ENCODE peak calls at places on chromosomes 13 and 19, in nine cellular contexts. One of them, this sample, is unnamed.

GRCh38 chr13:44969858-44970484 is 19.3 kb downstream of the NUFIP1 start:
- DNase-seq in AG04450: peak; percentile 34
- DNase-seq in PC-3: peak; percentile 70
- DNase-seq in breast epithelium: no peak
- DNase-seq in Peyer's patch: no peak
- DNase-seq in HCT116: peak; percentile 26
- DNase-seq in IMR-90: peak; percentile 71
- DNase-seq in CD4-positive, CD25-positive, alpha-beta regulatory T cell: no peak
- DNase-seq in CD8-positive, alpha-beta T cell: no peak
- DNase-seq in this sample: no peak

GRCh38 chr19:7883796-7884570 is 4.3 kb upstream of the LRRC8E start:
- DNase-seq in AG04450: no peak
- DNase-seq in PC-3: no peak
- DNase-seq in breast epithelium: no peak
- DNase-seq in Peyer's patch: no peak
- DNase-seq in HCT116: no peak
- DNase-seq in IMR-90: peak; percentile 33
- DNase-seq in CD4-positive, CD25-positive, alpha-beta regulatory T cell: no peak
- DNase-seq in CD8-positive, alpha-beta T cell: no peak
- DNase-seq in this sample: no peak

GRCh38 chr13:20412761-20413355 is 112.8 kb downstream of the CRYL1 start:
- DNase-seq in AG04450: peak; percentile 16
- DNase-seq in PC-3: peak; percentile 13
- DNase-seq in breast epithelium: no peak
- DNase-seq in Peyer's patch: no peak
- DNase-seq in HCT116: no peak
- DNase-seq in IMR-90: peak; percentile 71
- DNase-seq in CD4-positive, CD25-positive, alpha-beta regulatory T cell: no peak
- DNase-seq in CD8-positive, alpha-beta T cell: no peak
- DNase-seq in this sample: no peak

GRCh38 chr13:75871059-75871458 is 234.9 kb downstream of the LMO7 start:
- DNase-seq in AG04450: no peak
- DNase-seq in PC-3: no peak
- DNase-seq in breast epithelium: no peak
- DNase-seq in Peyer's patch: no peak
- DNase-seq in HCT116: no peak
- DNase-seq in IMR-90: no peak
- DNase-seq in CD4-positive, CD25-positive, alpha-beta regulatory T cell: no peak
- DNase-seq in CD8-positive, alpha-beta T cell: no peak
- DNase-seq in this sample: no peak

GRCh38 chr19:1177322-1178114 is 3.5 kb upstream of the SBNO2 start:
- DNase-seq in AG04450: peak; percentile 87
- DNase-seq in PC-3: peak; percentile 94
- DNase-seq in breast epithelium: no peak
- DNase-seq in Peyer's patch: no peak
- DNase-seq in HCT116: peak; percentile 61
- DNase-seq in IMR-90: peak; percentile 97
- DNase-seq in CD4-positive, CD25-positive, alpha-beta regulatory T cell: no peak
- DNase-seq in CD8-positive, alpha-beta T cell: no peak
- DNase-seq in this sample: peak; percentile 81

GRCh38 chr13:30334663-30335386 is 27.5 kb upstream of the KATNAL1 start:
- DNase-seq in AG04450: no peak
- DNase-seq in PC-3: peak; percentile 44
- DNase-seq in breast epithelium: no peak
- DNase-seq in Peyer's patch: no peak
- DNase-seq in HCT116: peak; percentile 59
- DNase-seq in IMR-90: peak; percentile 4
- DNase-seq in CD4-positive, CD25-positive, alpha-beta regulatory T cell: no peak
- DNase-seq in CD8-positive, alpha-beta T cell: peak; percentile 20
- DNase-seq in this sample: no peak

GRCh38 chr13:93522486-93522885 is 295.9 kb downstream of the GPC6 start:
- DNase-seq in AG04450: no peak
- DNase-seq in PC-3: no peak
- DNase-seq in breast epithelium: no peak
- DNase-seq in Peyer's patch: no peak
- DNase-seq in HCT116: no peak
- DNase-seq in IMR-90: peak; percentile 74
- DNase-seq in CD4-positive, CD25-positive, alpha-beta regulatory T cell: no peak
- DNase-seq in CD8-positive, alpha-beta T cell: no peak
- DNase-seq in this sample: no peak

GRCh38 chr13:73158851-73159250 is 100.0 kb downstream of the KLF5 start:
- DNase-seq in AG04450: peak; percentile 30
- DNase-seq in PC-3: peak; percentile 43
- DNase-seq in breast epithelium: no peak
- DNase-seq in Peyer's patch: no peak
- DNase-seq in HCT116: no peak
- DNase-seq in IMR-90: peak; percentile 75
- DNase-seq in CD4-positive, CD25-positive, alpha-beta regulatory T cell: no peak
- DNase-seq in CD8-positive, alpha-beta T cell: no peak
- DNase-seq in this sample: no peak

GRCh38 chr13:110444226-110444653 is 117.3 kb downstream of the RAB20 start:
- DNase-seq in AG04450: no peak
- DNase-seq in PC-3: peak; percentile 24
- DNase-seq in breast epithelium: no peak
- DNase-seq in Peyer's patch: no peak
- DNase-seq in HCT116: peak; percentile 8
- DNase-seq in IMR-90: peak; percentile 20
- DNase-seq in CD4-positive, CD25-positive, alpha-beta regulatory T cell: no peak
- DNase-seq in CD8-positive, alpha-beta T cell: no peak
- DNase-seq in this sample: peak; percentile 83

GRCh38 chr13:40665061-40665753 is 1.2 kb downstream of the FOXO1 start:
- DNase-seq in AG04450: no peak
- DNase-seq in PC-3: peak; percentile 26
- DNase-seq in breast epithelium: peak; percentile 34
- DNase-seq in Peyer's patch: peak; percentile 72
- DNase-seq in HCT116: no peak
- DNase-seq in IMR-90: no peak
- DNase-seq in CD4-positive, CD25-positive, alpha-beta regulatory T cell: peak; percentile 15
- DNase-seq in CD8-positive, alpha-beta T cell: peak; percentile 25
- DNase-seq in this sample: no peak

GRCh38 chr13:40665754-40666057 is 735 bp downstream of the FOXO1 start:
- DNase-seq in AG04450: no peak
- DNase-seq in PC-3: peak; percentile 13
- DNase-seq in breast epithelium: no peak
- DNase-seq in Peyer's patch: no peak
- DNase-seq in HCT116: no peak
- DNase-seq in IMR-90: no peak
- DNase-seq in CD4-positive, CD25-positive, alpha-beta regulatory T cell: peak; percentile 36
- DNase-seq in CD8-positive, alpha-beta T cell: peak; percentile 57
- DNase-seq in this sample: no peak

GRCh38 chr13:40666058-40666904 is at the start of gene FOXO1:
- DNase-seq in AG04450: peak; percentile 27
- DNase-seq in PC-3: peak; percentile 78
- DNase-seq in breast epithelium: peak; percentile 91
- DNase-seq in Peyer's patch: peak; percentile 93
- DNase-seq in HCT116: peak; percentile 58
- DNase-seq in IMR-90: peak; percentile 74
- DNase-seq in CD4-positive, CD25-positive, alpha-beta regulatory T cell: peak; percentile 84
- DNase-seq in CD8-positive, alpha-beta T cell: peak; percentile 89
- DNase-seq in this sample: peak; percentile 94

GRCh38 chr13:40662866-40663265 is 3.6 kb downstream of the FOXO1 start:
- DNase-seq in AG04450: no peak
- DNase-seq in PC-3: no peak
- DNase-seq in breast epithelium: no peak
- DNase-seq in Peyer's patch: no peak
- DNase-seq in HCT116: no peak
- DNase-seq in IMR-90: no peak
- DNase-seq in CD4-positive, CD25-positive, alpha-beta regulatory T cell: no peak
- DNase-seq in CD8-positive, alpha-beta T cell: no peak
- DNase-seq in this sample: no peak

GRCh38 chr13:40664100-40665060 is 2.1 kb downstream of the FOXO1 start:
- DNase-seq in AG04450: no peak
- DNase-seq in PC-3: peak; percentile 49
- DNase-seq in breast epithelium: peak; percentile 55
- DNase-seq in Peyer's patch: peak; percentile 91
- DNase-seq in HCT116: no peak
- DNase-seq in IMR-90: no peak
- DNase-seq in CD4-positive, CD25-positive, alpha-beta regulatory T cell: peak; percentile 68
- DNase-seq in CD8-positive, alpha-beta T cell: peak; percentile 70
- DNase-seq in this sample: peak; percentile 83
- H3K27ac ChIP-seq in AG04450: no peak overlapping the region
- H3K27ac ChIP-seq in PC-3: peak overlapping the region; percentile 56
- H3K27ac ChIP-seq in breast epithelium: peak overlapping the region; percentile 99
- H3K27ac ChIP-seq in Peyer's patch: peak overlapping the region; percentile 100
- H3K27ac ChIP-seq in HCT116: peak overlapping the region; percentile 85
- H3K27ac ChIP-seq in IMR-90: no peak overlapping the region
- H3K27ac ChIP-seq in CD4-positive, CD25-positive, alpha-beta regulatory T cell: peak overlapping the region; percentile 81
- H3K27ac ChIP-seq in CD8-positive, alpha-beta T cell: peak overlapping the region; percentile 83
- H3K27ac ChIP-seq in this sample: peak overlapping the region; percentile 93

DNA sequence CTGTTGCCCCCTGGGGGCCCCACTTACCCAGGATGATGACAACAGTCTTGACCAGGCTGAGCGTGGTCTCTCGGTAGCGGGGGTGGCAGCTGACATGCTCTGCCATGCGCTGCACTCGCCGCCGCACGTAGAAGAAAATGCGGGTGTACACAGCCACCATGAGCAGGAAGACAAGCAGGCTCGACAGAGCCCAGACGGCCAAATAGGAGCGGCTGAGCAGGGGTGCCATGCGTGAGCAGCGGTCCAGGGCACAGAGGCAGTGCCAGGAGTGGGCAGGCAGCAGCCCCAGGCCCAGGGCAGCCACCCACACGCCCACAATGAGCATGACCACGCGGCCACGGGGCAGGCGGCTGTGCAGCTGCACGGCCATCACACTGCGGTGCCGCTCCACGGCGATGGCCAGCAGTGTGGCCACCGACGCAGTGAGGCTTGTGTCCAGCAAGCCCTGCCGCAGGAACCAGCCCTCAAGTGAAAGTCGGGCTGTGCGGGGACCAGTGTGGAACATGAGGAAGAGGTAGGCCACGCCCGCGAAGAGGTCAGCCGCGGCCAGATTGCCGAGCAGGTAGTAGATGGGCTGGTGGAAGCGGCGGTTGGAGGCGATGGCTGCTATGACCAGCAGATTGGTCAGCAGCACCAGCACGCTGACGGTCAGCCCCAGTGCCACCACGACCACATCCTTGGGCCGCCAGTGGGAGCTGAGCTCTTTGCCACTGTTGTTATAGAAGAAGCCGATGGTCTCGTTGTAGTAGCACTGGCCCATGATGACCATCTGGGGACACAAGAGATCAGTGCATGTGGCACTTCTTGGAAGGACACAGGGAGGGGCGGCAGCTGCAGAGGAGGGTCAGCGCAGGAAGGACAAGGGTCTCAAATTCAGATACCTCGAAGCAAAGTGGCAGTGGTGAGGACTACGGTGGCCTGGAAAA is 1.2 kb downstream of the LPAR2 start:
- DNase-seq in AG04450: no peak
- DNase-seq in PC-3: no peak
- DNase-seq in breast epithelium: no peak
- DNase-seq in Peyer's patch: no peak
- DNase-seq in HCT116: no peak
- DNase-seq in IMR-90: no peak
- DNase-seq in CD4-positive, CD25-positive, alpha-beta regulatory T cell: no peak
- DNase-seq in CD8-positive, alpha-beta T cell: no peak
- DNase-seq in this sample: no peak
- H3K4me3 ChIP-seq in AG04450: no peak overlapping the region
- H3K4me3 ChIP-seq in PC-3: peak overlapping the region; percentile 84
- H3K4me3 ChIP-seq in breast epithelium: peak overlapping the region; percentile 65
- H3K4me3 ChIP-seq in Peyer's patch: peak overlapping the region; percentile 74
- H3K4me3 ChIP-seq in HCT116: peak overlapping the region; percentile 76
- H3K4me3 ChIP-seq in IMR-90: no peak overlapping the region
- H3K4me3 ChIP-seq in CD4-positive, CD25-positive, alpha-beta regulatory T cell: peak overlapping the region; percentile 84
- H3K4me3 ChIP-seq in CD8-positive, alpha-beta T cell: peak overlapping the region; percentile 70
- H3K4me3 ChIP-seq in this sample: no peak overlapping the region

GRCh38 chr19:35118268-35119026 is 2.8 kb downstream of the FXYD3 start:
- DNase-seq in AG04450: no peak
- DNase-seq in PC-3: no peak
- DNase-seq in breast epithelium: no peak
- DNase-seq in Peyer's patch: no peak
- DNase-seq in HCT116: no peak
- DNase-seq in IMR-90: no peak
- DNase-seq in CD4-positive, CD25-positive, alpha-beta regulatory T cell: no peak
- DNase-seq in CD8-positive, alpha-beta T cell: no peak
- DNase-seq in this sample: no peak

GRCh38 chr19:35120492-35120891 is 4.9 kb downstream of the FXYD3 start:
- DNase-seq in AG04450: no peak
- DNase-seq in PC-3: peak; percentile 88
- DNase-seq in breast epithelium: no peak
- DNase-seq in Peyer's patch: no peak
- DNase-seq in HCT116: no peak
- DNase-seq in IMR-90: peak; percentile 66
- DNase-seq in CD4-positive, CD25-positive, alpha-beta regulatory T cell: no peak
- DNase-seq in CD8-positive, alpha-beta T cell: no peak
- DNase-seq in this sample: no peak

GRCh38 chr19:35119091-35119490 is 3.5 kb downstream of the FXYD3 start:
- DNase-seq in AG04450: no peak
- DNase-seq in PC-3: no peak
- DNase-seq in breast epithelium: no peak
- DNase-seq in Peyer's patch: no peak
- DNase-seq in HCT116: no peak
- DNase-seq in IMR-90: no peak
- DNase-seq in CD4-positive, CD25-positive, alpha-beta regulatory T cell: no peak
- DNase-seq in CD8-positive, alpha-beta T cell: no peak
- DNase-seq in this sample: no peak

GRCh38 chr19:35120898-35121297 is 5.3 kb downstream of the FXYD3 start:
- DNase-seq in AG04450: no peak
- DNase-seq in PC-3: peak; percentile 59
- DNase-seq in breast epithelium: no peak
- DNase-seq in Peyer's patch: no peak
- DNase-seq in HCT116: no peak
- DNase-seq in IMR-90: no peak
- DNase-seq in CD4-positive, CD25-positive, alpha-beta regulatory T cell: no peak
- DNase-seq in CD8-positive, alpha-beta T cell: no peak
- DNase-seq in this sample: no peak

GRCh38 chr19:35119578-35119977 is 4.0 kb downstream of the FXYD3 start:
- DNase-seq in AG04450: no peak
- DNase-seq in PC-3: no peak
- DNase-seq in breast epithelium: no peak
- DNase-seq in Peyer's patch: no peak
- DNase-seq in HCT116: no peak
- DNase-seq in IMR-90: no peak
- DNase-seq in CD4-positive, CD25-positive, alpha-beta regulatory T cell: no peak
- DNase-seq in CD8-positive, alpha-beta T cell: no peak
- DNase-seq in this sample: no peak
- H3K27ac ChIP-seq in AG04450: no peak overlapping the region
- H3K27ac ChIP-seq in PC-3: peak overlapping the region; percentile 99
- H3K27ac ChIP-seq in breast epithelium: peak overlapping the region; percentile 90
- H3K27ac ChIP-seq in Peyer's patch: peak overlapping the region; percentile 79
- H3K27ac ChIP-seq in HCT116: no peak overlapping the region
- H3K27ac ChIP-seq in IMR-90: no peak overlapping the region
- H3K27ac ChIP-seq in CD4-positive, CD25-positive, alpha-beta regulatory T cell: no peak overlapping the region
- H3K27ac ChIP-seq in CD8-positive, alpha-beta T cell: no peak overlapping the region
- H3K27ac ChIP-seq in this sample: peak overlapping the region; percentile 40

DNA sequence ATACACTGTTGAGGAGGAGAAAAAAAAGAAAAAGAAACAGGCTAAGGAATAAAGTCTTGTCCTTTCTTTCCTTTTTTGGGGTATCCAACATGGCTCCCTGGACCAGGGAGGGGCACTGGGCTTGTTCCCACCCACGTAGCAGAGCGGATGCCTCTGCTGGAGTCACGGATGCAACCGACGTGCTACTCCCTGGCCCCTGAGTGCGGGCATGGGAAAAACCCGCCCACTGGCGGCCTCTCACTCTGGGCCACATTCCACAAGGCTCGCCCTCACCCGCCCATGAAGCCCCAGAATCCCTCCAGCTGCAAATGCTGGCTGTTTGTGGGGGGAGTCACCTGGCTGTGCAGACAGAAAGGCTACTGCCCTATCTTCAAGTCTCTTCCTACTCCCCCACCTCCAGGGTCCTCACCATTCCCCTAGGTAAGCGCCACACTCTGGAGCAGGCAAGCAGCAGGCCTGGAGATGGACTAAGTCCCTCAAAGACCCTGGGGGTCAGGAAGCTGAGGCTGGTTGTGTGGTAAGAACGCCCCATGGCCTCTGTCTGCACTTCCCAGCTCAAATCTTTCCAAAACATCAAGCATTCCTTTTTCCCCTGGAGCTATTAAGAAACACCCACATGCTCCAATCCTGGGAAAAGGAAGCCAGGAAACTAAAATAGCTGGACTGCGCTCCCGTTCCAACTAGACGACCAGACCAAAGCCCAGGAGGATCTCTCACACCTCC is 17.8 kb upstream of the EPHX3 start:
- DNase-seq in AG04450: peak; percentile 82
- DNase-seq in PC-3: no peak
- DNase-seq in breast epithelium: peak; percentile 44
- DNase-seq in Peyer's patch: no peak
- DNase-seq in HCT116: no peak
- DNase-seq in IMR-90: peak; percentile 95
- DNase-seq in CD4-positive, CD25-positive, alpha-beta regulatory T cell: no peak
- DNase-seq in CD8-positive, alpha-beta T cell: no peak
- DNase-seq in this sample: peak; percentile 80
- H3K4me3 ChIP-seq in AG04450: peak overlapping the region; percentile 5
- H3K4me3 ChIP-seq in PC-3: no peak overlapping the region
- H3K4me3 ChIP-seq in breast epithelium: peak overlapping the region; percentile 51
- H3K4me3 ChIP-seq in Peyer's patch: no peak overlapping the region
- H3K4me3 ChIP-seq in HCT116: no peak overlapping the region
- H3K4me3 ChIP-seq in IMR-90: no peak overlapping the region
- H3K4me3 ChIP-seq in CD4-positive, CD25-positive, alpha-beta regulatory T cell: no peak overlapping the region
- H3K4me3 ChIP-seq in CD8-positive, alpha-beta T cell: no peak overlapping the region
- H3K4me3 ChIP-seq in this sample: no peak overlapping the region